ENCODE peak calls at places on chromosome 11, in ten cellular contexts. R is lower leg skin, U is heart left ventricle, I is left ventricle myocardium inferior, E is dorsolateral prefrontal cortex, V is fibroblast of lung, W is AG04449, O is neural crest cell, L is mucosa of descending colon, G is A549. H is an unnamed sample.

GRCh38 chr11:124210421-124210820 is 27.3 kb downstream of the OR10D3 start:
- DNase-seq in R (no peak), U (no peak), I (no peak), E (no peak), V (no peak), W (no peak), O (no peak), L (no peak), G (no peak), H (no peak)

GRCh38 chr11:131025020-131025419 is 108.7 kb upstream of the SNX19 start:
- DNase-seq in R (no peak), U (no peak), I (no peak), E (no peak), V (peak), W (peak), O (no peak), L (no peak), G (peak), H (no peak)

GRCh38 chr11:61635304-61635703 is 44.9 kb upstream of the DAGLA start:
- DNase-seq in R (no peak), U (no peak), I (no peak), E (no peak), V (no peak), W (no peak), O (no peak), L (no peak), G (no peak), H (no peak)

GRCh38 chr11:112174789-112175595 is at the start of gene BCO2:
- DNase-seq in R (peak), U (peak), I (peak), E (peak), V (peak), W (no peak), O (peak), L (peak), G (peak), H (peak)

GRCh38 chr11:118180300-118180703 is 3.9 kb upstream of the SCN2B start:
- DNase-seq in R (peak), U (peak), I (peak), E (peak), V (peak), W (no peak), O (peak), L (no peak), G (peak), H (no peak)

GRCh38 chr11:75557649-75558494 is 4.2 kb upstream of the SERPINH1 start:
- DNase-seq in R (peak), U (peak), I (no peak), E (no peak), V (peak), W (peak), O (no peak), L (no peak), G (no peak), H (no peak)

GRCh38 chr11:12110714-12111481 is 508 bp downstream of the MICAL2 start:
- DNase-seq in R (no peak), U (peak), I (peak), E (no peak), V (no peak), W (no peak), O (no peak), L (peak), G (no peak), H (no peak)

GRCh38 chr11:64449381-64450167 is 90.6 kb downstream of the RPS6KA4 start:
- DNase-seq in R (peak), U (peak), I (peak), E (peak), V (peak), W (no peak), O (peak), L (peak), G (peak), H (no peak)

GRCh38 chr11:35539256-35539655 is 13.8 kb upstream of the PAMR1 start:
- DNase-seq in R (no peak), U (no peak), I (no peak), E (no peak), V (peak), W (no peak), O (no peak), L (no peak), G (no peak), H (no peak)

GRCh38 chr11:104163100-104164027 is 583 bp downstream of the PDGFD start:
- DNase-seq in R (no peak), U (peak), I (peak), E (no peak), V (peak), W (no peak), O (peak), L (peak), G (peak), H (no peak)

GRCh38 chr11:112255075-112255739 is 5.5 kb downstream of the PLET1 start:
- DNase-seq in R (no peak), U (no peak), I (no peak), E (no peak), V (peak), W (no peak), O (no peak), L (no peak), G (no peak), H (no peak)

GRCh38 chr11:78946945-78947914 is 372.6 kb upstream of the NARS2 start:
- DNase-seq in R (no peak), U (no peak), I (no peak), E (no peak), V (no peak), W (no peak), O (no peak), L (no peak), G (no peak), H (no peak)

GRCh38 chr11:131796089-131796488 is 425.7 kb downstream of the NTM start:
- DNase-seq in R (no peak), U (no peak), I (no peak), E (no peak), V (no peak), W (no peak), O (no peak), L (no peak), G (no peak), H (no peak)

GRCh38 chr11:128095459-128096096 is 491.8 kb downstream of the ETS1 start:
- DNase-seq in R (no peak), U (no peak), I (no peak), E (no peak), V (peak), W (peak), O (no peak), L (no peak), G (peak), H (no peak)

GRCh38 chr11:132770802-132771545 is 761.3 kb downstream of the OPCML start:
- DNase-seq in R (no peak), U (no peak), I (no peak), E (no peak), V (peak), W (no peak), O (no peak), L (no peak), G (no peak), H (no peak)

GRCh38 chr11:73781303-73781702 is 6.4 kb upstream of the MRPL48 start:
- DNase-seq in R (no peak), U (no peak), I (no peak), E (no peak), V (no peak), W (no peak), O (no peak), L (no peak), G (no peak), H (no peak)

GRCh38 chr11:96426356-96427103 is 36.7 kb downstream of the JRKL start:
- DNase-seq in R (no peak), U (no peak), I (no peak), E (no peak), V (peak), W (no peak), O (no peak), L (no peak), G (peak), H (no peak)

GRCh38 chr11:78354741-78355705 is 62.6 kb downstream of the GAB2 start:
- DNase-seq in R (no peak), U (no peak), I (no peak), E (no peak), V (no peak), W (no peak), O (no peak), L (no peak), G (no peak), H (no peak)

GRCh38 chr11:69293819-69294505 is at the start of gene MYEOV:
- DNase-seq in R (no peak), U (no peak), I (no peak), E (no peak), V (peak), W (no peak), O (no peak), L (peak), G (peak), H (no peak)

GRCh38 chr11:86588566-86589090 is 83.8 kb downstream of the ME3 start:
- DNase-seq in R (no peak), U (no peak), I (no peak), E (no peak), V (peak), W (no peak), O (peak), L (no peak), G (no peak), H (no peak)

GRCh38 chr11:2484576-2485125 is 39.8 kb downstream of the KCNQ1 start:
- DNase-seq in R (no peak), U (no peak), I (no peak), E (no peak), V (no peak), W (no peak), O (no peak), L (no peak), G (no peak), H (no peak)

GRCh38 chr11:79044211-79044610 is 396.6 kb downstream of the TENM4 start:
- DNase-seq in R (no peak), U (no peak), I (no peak), E (no peak), V (no peak), W (no peak), O (no peak), L (no peak), G (no peak), H (no peak)

GRCh38 chr11:71558996-71559395 is 6.4 kb upstream of the KRTAP5-10 start:
- DNase-seq in R (no peak), U (no peak), I (no peak), E (no peak), V (no peak), W (no peak), O (no peak), L (no peak), G (no peak), H (no peak)

GRCh38 chr11:6475936-6476335 is 2.2 kb upstream of the TRIM3 start:
- DNase-seq in R (no peak), U (no peak), I (no peak), E (no peak), V (no peak), W (no peak), O (no peak), L (no peak), G (no peak), H (no peak)

GRCh38 chr11:130146797-130147196 is 12.8 kb upstream of the ST14 start:
- DNase-seq in R (peak), U (peak), I (no peak), E (no peak), V (no peak), W (no peak), O (no peak), L (no peak), G (no peak), H (no peak)

GRCh38 chr11:72930011-72930410 is 115.8 kb downstream of the ATG16L2 start:
- DNase-seq in R (no peak), U (no peak), I (no peak), E (no peak), V (peak), W (no peak), O (no peak), L (no peak), G (no peak), H (no peak)

GRCh38 chr11:109641549-109641948 is 219.6 kb downstream of the C11orf87 start:
- DNase-seq in R (no peak), U (no peak), I (no peak), E (no peak), V (peak), W (no peak), O (peak), L (no peak), G (peak), H (no peak)
- TF ChIP-seq CTCF in R (no peak), U (no peak), I (no peak), E (no peak), V (no peak), W (peak), O (peak), L (no peak), G (peak), H (peak)

DNA sequence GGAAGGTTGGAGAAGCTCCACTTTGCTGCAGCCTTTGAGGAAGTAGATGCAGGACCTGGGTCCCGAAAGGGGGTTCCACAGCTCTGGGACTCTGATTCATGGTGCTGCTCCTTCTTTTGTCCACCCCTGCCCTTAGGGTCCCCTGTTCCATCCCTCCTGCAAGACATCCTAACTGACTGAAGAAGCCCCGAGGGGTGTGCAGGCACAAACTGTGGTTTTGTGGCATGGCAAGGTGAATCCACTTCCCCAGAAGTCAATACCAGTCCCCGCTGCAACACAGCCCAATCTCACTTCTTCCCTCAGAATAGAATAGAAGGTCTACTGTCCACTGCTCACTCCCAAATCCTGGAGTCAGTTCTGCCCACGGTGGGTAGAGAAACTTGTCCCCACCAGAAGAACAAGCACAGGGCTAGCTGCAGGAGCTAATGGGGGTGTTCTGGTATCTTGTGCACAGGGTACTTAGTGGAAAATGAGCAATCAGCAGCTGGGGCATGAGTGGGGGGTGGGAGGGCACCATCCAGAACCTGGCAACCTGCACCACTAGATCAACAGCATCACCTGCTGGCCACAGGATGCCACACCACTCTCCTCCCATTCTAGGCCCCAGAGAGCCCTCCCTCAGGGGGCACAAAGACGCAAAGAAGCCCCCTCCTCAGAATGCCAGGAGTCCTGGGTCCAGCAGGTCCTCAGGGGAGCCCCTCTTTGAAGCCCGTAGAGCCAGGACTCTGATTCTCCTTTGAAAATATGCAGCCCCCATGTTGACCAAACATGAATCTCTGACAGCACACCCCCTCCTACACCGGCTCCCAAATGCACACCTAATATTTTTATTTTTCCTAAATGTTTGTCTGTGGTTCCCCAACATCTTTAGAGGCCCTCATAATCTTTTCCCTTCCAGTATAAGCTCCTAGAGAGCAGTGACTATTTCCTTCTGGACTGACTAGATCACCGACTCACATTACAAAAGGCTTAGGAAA is 14.1 kb downstream of the SPATA19 start:
- DNase-seq in R (no peak), U (no peak), I (no peak), E (no peak), V (no peak), W (no peak), O (no peak), L (no peak), G (no peak), H (peak)
- TF ChIP-seq CTCF in R (no peak), U (no peak), I (peak), E (peak), V (no peak), W (no peak), O (peak), L (no peak), G (no peak), H (no peak)

DNA sequence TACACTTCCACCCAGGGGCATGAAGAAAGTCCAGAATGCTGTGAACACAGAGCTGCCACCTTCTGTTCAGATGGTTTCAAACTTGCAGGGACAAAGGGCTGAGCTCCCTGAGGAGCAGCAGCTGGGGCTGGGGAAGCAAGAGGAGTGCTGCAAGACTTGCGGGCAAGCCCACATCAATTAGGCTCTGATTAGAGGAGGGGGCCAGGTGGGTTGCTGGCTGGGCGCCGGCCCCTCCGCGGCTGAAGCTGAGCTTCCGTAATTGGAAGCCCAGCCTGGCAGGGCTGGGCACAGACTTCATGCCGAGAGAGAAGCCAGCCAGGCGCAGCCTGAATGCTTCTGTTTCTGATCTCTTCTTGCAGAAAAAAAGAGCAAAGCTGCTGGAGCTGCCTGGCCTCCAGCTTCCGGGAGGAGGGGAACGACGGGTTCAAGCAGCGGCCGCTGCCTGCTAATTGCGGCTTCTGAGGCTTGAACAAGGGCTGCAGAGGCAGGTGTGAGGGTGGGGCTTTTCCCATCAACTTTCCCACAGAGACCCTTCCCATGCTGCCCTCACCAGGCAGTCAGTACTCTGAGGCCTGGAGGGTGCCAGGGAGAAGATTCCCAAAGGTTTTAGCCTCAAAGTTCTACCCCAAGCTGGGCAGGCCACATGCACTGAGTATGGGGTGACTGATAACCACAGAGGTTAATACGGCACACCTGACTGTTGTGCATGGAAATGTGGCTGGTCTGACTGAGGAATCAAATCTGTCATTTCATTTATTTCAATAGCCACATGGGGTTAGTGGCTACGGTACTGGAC is 91.1 kb upstream of the LMO1 start:
- DNase-seq in R (no peak), U (no peak), I (no peak), E (no peak), V (peak), W (no peak), O (no peak), L (no peak), G (peak), H (no peak)
- TF ChIP-seq CTCF in R (no peak), U (no peak), I (no peak), E (no peak), V (no peak), W (no peak), O (no peak), L (no peak), G (no peak), H (no peak)

GRCh38 chr11:92738281-92738680 is 231.2 kb upstream of the MTNR1B start:
- DNase-seq in R (no peak), U (no peak), I (no peak), E (no peak), V (no peak), W (no peak), O (no peak), L (no peak), G (no peak), H (no peak)

GRCh38 chr11:92739020-92739419 is 230.4 kb upstream of the MTNR1B start:
- DNase-seq in R (no peak), U (no peak), I (no peak), E (no peak), V (peak), W (peak), O (no peak), L (no peak), G (no peak), H (no peak)

GRCh38 chr11:92740251-92740650 is 229.2 kb upstream of the MTNR1B start:
- DNase-seq in R (no peak), U (no peak), I (no peak), E (no peak), V (no peak), W (no peak), O (no peak), L (no peak), G (no peak), H (no peak)

DNA sequence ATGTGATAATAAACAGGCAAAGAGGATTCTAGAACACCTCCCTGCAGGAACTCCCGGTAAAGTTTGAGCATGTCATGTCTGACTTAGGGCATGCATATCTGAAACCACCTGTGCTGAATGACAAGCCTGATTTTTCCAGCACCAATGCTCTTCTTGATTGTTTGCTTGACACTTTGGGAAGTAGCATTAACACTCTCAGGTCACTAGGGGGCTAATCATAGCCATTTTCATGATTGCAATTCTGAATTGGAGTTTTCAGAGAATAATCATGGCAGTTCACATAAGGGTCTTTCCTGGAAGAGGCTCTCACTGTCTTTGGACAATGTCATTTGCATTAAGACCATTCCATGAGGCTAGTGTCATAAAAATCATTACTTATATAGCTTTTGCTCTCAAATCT is 234.4 kb upstream of the MTNR1B start:
- DNase-seq in R (no peak), U (no peak), I (no peak), E (no peak), V (no peak), W (no peak), O (no peak), L (no peak), G (no peak), H (no peak)
- TF ChIP-seq CTCF in R (no peak), U (no peak), I (peak), E (peak), V (peak), W (peak), O (peak), L (no peak), G (no peak), H (peak)

GRCh38 chr11:46367916-46368267 is 13.6 kb upstream of the MDK start:
- DNase-seq in R (no peak), U (no peak), I (no peak), E (no peak), V (no peak), W (no peak), O (no peak), L (no peak), G (no peak), H (no peak)
- TF ChIP-seq CTCF in R (no peak), U (no peak), I (peak), E (peak), V (no peak), W (no peak), O (peak), L (peak), G (peak), H (peak)

DNA sequence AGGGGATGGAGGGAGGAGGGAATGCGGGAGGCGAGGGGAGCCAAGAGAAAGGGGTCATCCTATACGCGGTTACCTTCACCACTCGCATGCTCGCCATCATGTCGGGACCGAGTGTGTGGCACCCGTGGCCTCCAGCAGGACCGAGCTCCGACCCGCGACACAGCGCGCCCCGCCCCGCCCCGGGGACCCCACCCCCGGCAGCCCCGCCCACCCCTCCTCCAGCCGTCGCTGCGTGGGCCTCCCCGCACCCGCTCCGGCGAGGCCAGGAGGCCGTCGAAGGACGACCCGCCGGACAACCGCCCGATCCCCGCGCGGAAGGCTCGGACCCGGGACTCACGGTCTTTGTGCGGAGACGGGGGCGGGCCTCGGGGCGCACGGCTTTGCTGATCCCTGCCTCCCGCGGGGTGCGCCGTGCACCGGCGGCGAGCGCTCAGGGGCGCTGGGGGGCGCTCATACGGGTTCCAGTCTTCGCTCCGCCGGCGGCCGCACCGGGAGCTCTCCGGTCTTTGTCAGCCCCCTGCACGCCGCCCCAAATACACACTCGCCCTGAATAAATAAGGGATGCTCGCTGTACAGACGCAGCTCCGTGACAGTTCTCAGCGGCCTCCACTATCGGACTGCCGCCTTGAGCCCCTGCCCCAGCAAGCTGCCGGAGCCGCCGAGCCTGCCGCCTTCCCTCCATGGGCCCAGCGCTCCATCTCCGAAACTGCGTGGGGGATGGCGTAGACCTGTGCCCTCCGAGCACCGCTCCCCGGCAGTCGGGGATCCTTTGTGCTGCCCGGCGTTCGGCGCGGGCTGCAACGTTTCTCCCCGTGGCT is at the start of gene UBE2L6:
- DNase-seq in R (peak), U (peak), I (peak), E (peak), V (peak), W (no peak), O (peak), L (peak), G (peak), H (peak)
- TF ChIP-seq CTCF in R (no peak), U (peak), I (no peak), E (peak), V (no peak), W (peak), O (no peak), L (no peak), G (no peak), H (peak)